ENCODE peak calls at places on chromosome 20, in five cellular contexts. C, Y, E, O and D are unnamed samples.

GRCh38 chr20:63942250-63943006 is 13.8 kb downstream of the UCKL1 start:
- DNase-seq in Y (peak), E (no peak), C (no peak), O (peak), D (no peak)

GRCh38 chr20:18506744-18507143 is 996 bp upstream of the SEC23B start:
- DNase-seq in C (no peak), O (no peak), Y (no peak), E (no peak), D (no peak)

GRCh38 chr20:58922036-58922435 is 59.0 kb upstream of the NELFCD start:
- DNase-seq in O (no peak), C (no peak), Y (no peak), E (no peak), D (no peak)

GRCh38 chr20:52746190-52746589 is 226.0 kb upstream of the TSHZ2 start:
- DNase-seq in O (no peak), Y (peak), C (no peak), E (no peak), D (no peak)

GRCh38 chr20:10483691-10484090 is 48.6 kb downstream of the SLX4IP start:
- DNase-seq in C (no peak), E (no peak), Y (no peak), O (no peak), D (no peak)

GRCh38 chr20:10434467-10434831 is 427 bp upstream of the MKKS start:
- DNase-seq in O (peak), Y (peak), E (peak), C (peak), D (peak)

GRCh38 chr20:10469599-10469998 is 34.5 kb downstream of the SLX4IP start:
- DNase-seq in O (peak), Y (peak), C (peak), E (peak), D (no peak)

GRCh38 chr20:44477151-44477550 is 1.5 kb downstream of the TTPAL start:
- DNase-seq in C (no peak), O (no peak), E (no peak), Y (no peak), D (no peak)

GRCh38 chr20:11682285-11682684 is 235.4 kb upstream of the BTBD3 start:
- DNase-seq in E (no peak), O (no peak), Y (no peak), C (no peak), D (no peak)

GRCh38 chr20:19522080-19522801 is 235.8 kb upstream of the RIN2 start:
- DNase-seq in O (no peak), Y (no peak), E (no peak), C (no peak), D (no peak)

GRCh38 chr20:3738109-3739053 is 5.9 kb downstream of the HSPA12B start:
- DNase-seq in E (no peak), Y (no peak), O (no peak), C (no peak), D (no peak)

GRCh38 chr20:17228624-17229061 is 1.8 kb downstream of the PCSK2 start:
- DNase-seq in C (no peak), Y (no peak), E (no peak), O (peak), D (no peak)

GRCh38 chr20:58845706-58846105 is 5.0 kb downstream of the GNAS-AS1 start:
- DNase-seq in C (no peak), E (no peak), O (no peak), Y (no peak), D (no peak)

GRCh38 chr20:40686434-40686882 is 2.6 kb downstream of the MAFB start:
- DNase-seq in E (no peak), C (no peak), Y (no peak), O (no peak), D (no peak)

GRCh38 chr20:19921349-19921793 is 95.8 kb upstream of the NAA20 start:
- DNase-seq in C (no peak), Y (no peak), E (no peak), O (no peak), D (no peak)

GRCh38 chr20:63706852-63707557 is 771 bp downstream of the ARFRP1 start:
- DNase-seq in Y (peak), O (peak), C (peak), E (no peak), D (no peak)

GRCh38 chr20:20425785-20426471 is 58.0 kb downstream of the INSM1 start:
- DNase-seq in C (no peak), Y (no peak), O (no peak), E (no peak), D (no peak)

GRCh38 chr20:1086273-1087213 is 31.9 kb upstream of the PSMF1 start:
- DNase-seq in C (no peak), E (no peak), O (no peak), Y (no peak), D (no peak)

GRCh38 chr20:19808498-19808897 is 50.4 kb downstream of the RIN2 start:
- DNase-seq in Y (no peak), O (no peak), C (no peak), E (no peak), D (no peak)

GRCh38 chr20:59976196-59976847 is 18.1 kb downstream of the CDH26 start:
- DNase-seq in Y (no peak), E (no peak), C (no peak), O (no peak), D (no peak)

GRCh38 chr20:50272413-50273120 is 81.9 kb downstream of the CEBPB start:
- DNase-seq in E (no peak), C (no peak), O (no peak), Y (no peak), D (no peak)

DNA sequence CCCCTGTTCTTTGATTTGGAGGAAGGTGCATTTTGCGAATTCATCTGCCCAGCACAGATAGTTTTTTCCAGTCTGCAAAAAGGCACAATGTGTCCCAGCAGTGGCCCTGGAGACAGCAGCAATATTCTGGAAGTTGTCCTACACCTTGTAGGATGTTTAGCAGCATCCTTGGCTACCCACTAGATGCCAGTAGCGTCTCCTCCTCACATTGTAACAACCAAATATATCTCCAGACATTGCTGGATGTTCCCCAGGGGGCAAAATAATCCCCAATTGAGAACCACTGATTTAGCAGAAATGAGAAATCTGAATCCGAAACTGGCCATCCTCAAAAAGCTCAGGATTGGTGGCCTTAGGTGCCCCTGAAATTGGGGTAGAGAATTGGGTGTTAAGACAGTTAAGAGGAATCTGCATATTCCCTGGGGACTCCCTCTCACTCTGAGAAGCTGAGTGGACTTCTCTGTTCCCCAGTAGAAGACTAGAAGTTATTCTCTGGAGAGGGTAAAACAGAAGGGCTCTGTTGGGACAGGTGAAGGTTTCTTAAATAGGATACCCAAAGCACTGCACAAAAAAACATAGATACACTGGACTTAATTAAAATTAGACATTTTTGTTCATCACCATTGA is 12.1 kb downstream of the SUN5 start:
- DNase-seq in O (no peak), C (no peak), E (no peak), Y (no peak), D (no peak)
- TF ChIP-seq CTCF in O (no peak), C (no peak), E (no peak), Y (no peak), D (no peak)

GRCh38 chr20:38934530-38934929 is 8.3 kb downstream of the FAM83D start:
- DNase-seq in O (no peak), C (peak), E (no peak), Y (no peak), D (no peak)

GRCh38 chr20:38932457-38933120 is 6.4 kb downstream of the FAM83D start:
- DNase-seq in O (no peak), C (peak), E (no peak), Y (no peak), D (no peak)

GRCh38 chr20:38937000-38937399 is 10.8 kb downstream of the FAM83D start:
- DNase-seq in C (no peak), O (no peak), Y (no peak), E (no peak), D (no peak)

GRCh38 chr20:38935967-38936407 is 9.8 kb downstream of the FAM83D start:
- DNase-seq in Y (no peak), C (peak), O (no peak), E (no peak), D (no peak)

GRCh38 chr20:38935285-38935684 is 9.1 kb downstream of the FAM83D start:
- DNase-seq in O (no peak), Y (no peak), C (peak), E (no peak), D (no peak)
- TF ChIP-seq CTCF in O (no peak), Y (peak), C (peak), E (no peak), D (no peak)

GRCh38 chr20:34299925-34300806 is 3.0 kb downstream of the AHCY start:
- DNase-seq in E (no peak), O (no peak), Y (no peak), C (peak), D (no peak)

GRCh38 chr20:34301587-34302311 is 1.4 kb downstream of the AHCY start:
- DNase-seq in Y (no peak), E (no peak), O (no peak), C (no peak), D (no peak)

GRCh38 chr20:34302312-34302722 is 838 bp downstream of the AHCY start:
- DNase-seq in O (no peak), E (no peak), Y (no peak), C (peak), D (no peak)

GRCh38 chr20:34302723-34303528 is at the start of gene AHCY:
- DNase-seq in C (peak), E (peak), O (peak), Y (peak), D (peak)

GRCh38 chr20:34300809-34301586 is 2.2 kb downstream of the AHCY start:
- DNase-seq in O (no peak), Y (peak), C (no peak), E (no peak), D (no peak)
- TF ChIP-seq CTCF in O (no peak), Y (no peak), C (no peak), E (no peak), D (no peak)

GRCh38 chr20:9143926-9144325 is 75.0 kb downstream of the PLCB4 start:
- DNase-seq in E (no peak), C (peak), O (no peak), Y (no peak), D (no peak)
- TF ChIP-seq CTCF in E (no peak), C (no peak), O (no peak), Y (no peak), D (no peak)

GRCh38 chr20:47999166-47999565 is 213.9 kb upstream of the SULF2 start:
- DNase-seq in Y (no peak), O (no peak), E (no peak), C (no peak), D (no peak)

GRCh38 chr20:48002517-48002970 is 217.3 kb upstream of the SULF2 start:
- DNase-seq in E (no peak), Y (no peak), C (no peak), O (no peak), D (no peak)

GRCh38 chr20:48006036-48006833 is 221.0 kb upstream of the SULF2 start:
- DNase-seq in Y (no peak), E (no peak), O (no peak), C (no peak), D (no peak)

GRCh38 chr20:47998736-47999135 is 213.5 kb upstream of the SULF2 start:
- DNase-seq in O (no peak), Y (no peak), C (no peak), E (no peak), D (no peak)

DNA sequence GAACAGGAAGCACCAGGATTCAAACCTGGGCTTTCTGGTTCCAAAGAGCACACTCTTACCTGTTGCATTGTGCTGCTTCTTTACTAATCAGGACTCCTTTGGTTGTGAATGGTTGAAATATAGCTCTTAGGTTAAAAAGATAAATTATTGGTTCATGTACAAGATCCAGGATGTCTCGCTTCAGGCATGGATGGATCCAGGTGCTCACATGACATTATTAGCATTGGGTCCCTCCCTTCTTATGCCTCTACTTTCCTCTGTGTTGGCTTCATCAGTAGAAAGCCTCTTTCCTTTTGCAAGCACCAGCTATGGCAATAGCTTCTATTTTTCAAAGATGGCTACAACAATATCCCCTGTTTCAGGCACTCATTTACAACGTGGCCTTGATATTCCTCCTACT is 217.7 kb upstream of the SULF2 start:
- DNase-seq in O (no peak), C (no peak), Y (no peak), E (no peak), D (no peak)
- TF ChIP-seq CTCF in O (no peak), C (no peak), Y (no peak), E (no peak), D (no peak)

GRCh38 chr20:24782801-24783630 is 166.1 kb upstream of the CST7 start:
- DNase-seq in E (no peak), O (no peak), C (no peak), Y (no peak), D (no peak)
- TF ChIP-seq CTCF in E (no peak), O (no peak), C (no peak), Y (no peak), D (no peak)

DNA sequence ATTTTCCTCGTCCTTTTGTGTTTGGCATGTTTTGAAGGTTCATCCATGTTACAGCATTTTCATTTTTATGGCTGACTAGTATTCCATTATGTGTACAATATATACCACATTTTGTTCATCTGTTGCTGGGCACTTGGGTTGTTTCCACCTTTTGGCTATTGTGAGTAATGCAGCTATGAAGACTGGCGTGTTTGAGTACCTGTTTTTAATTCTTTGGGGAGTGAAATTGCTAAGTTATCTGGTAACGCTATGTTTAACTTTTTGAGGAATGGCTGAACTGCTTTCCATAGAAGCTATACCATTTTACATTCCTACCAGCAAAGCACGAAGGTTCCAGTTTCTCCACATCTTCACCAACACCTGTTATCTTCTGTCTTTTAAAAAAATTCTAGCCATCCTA is 37.0 kb upstream of the MYL9 start:
- DNase-seq in Y (no peak), C (no peak), E (no peak), O (no peak), D (no peak)
- TF ChIP-seq CTCF in Y (no peak), C (no peak), E (no peak), O (no peak), D (no peak)

DNA sequence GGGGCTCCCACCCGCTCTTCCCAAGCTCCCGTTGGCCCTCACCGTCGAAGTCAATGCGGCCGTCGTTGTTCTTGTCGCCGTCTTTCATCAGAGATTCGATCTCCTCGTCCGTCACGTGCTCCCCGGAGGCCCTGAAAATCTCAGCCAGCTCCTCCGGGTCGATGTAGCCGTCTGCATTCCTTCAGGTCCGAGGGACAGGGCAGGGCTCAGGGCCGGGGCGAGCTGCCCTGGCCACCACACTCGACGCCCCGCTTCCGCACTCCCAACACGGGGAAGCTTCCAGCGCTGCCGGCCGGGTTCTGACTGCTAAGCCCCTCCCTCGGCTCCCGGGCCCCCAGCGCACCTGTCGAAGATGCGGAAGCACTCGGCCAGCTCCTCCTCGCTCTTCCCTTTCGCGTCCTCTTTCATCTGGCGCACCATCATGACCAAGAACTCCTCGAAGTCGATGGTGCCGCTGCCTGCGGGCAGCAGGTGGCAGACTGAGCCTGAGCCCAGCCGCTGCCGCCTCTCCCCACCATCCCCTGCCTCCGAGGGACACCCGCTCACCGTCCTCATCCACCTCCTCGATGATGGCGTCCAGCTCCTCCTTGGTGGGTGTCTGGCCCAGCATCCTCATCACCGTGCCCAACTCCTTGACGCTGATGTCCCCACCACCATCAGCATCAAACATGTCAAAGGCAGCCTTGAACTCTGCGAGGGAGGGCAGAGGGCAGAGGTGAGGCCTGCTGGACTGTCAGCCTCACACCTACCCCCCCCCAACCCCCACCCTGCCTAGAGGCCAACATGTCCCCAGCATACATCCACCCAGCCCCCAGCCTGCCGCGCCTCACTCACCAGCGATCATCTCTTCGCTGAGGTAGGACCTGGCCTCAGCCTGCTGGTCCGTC is 2.9 kb downstream of the TNNC2 start:
- DNase-seq in Y (peak), C (peak), E (no peak), O (peak), D (no peak)
- TF ChIP-seq CTCF in Y (peak), C (peak), E (peak), O (no peak), D (no peak)

GRCh38 chr20:62653951-62654685 is 11.8 kb downstream of the SLCO4A1 start:
- DNase-seq in O (no peak), C (no peak), E (no peak), Y (no peak), D (no peak)

GRCh38 chr20:62653373-62653772 is 11.1 kb downstream of the SLCO4A1 start:
- DNase-seq in E (no peak), O (no peak), C (no peak), Y (no peak), D (no peak)

GRCh38 chr20:62656919-62657635 is 14.8 kb downstream of the SLCO4A1 start:
- DNase-seq in C (no peak), E (no peak), Y (no peak), O (no peak), D (no peak)

GRCh38 chr20:62656205-62656918 is 14.1 kb downstream of the SLCO4A1 start:
- DNase-seq in O (no peak), E (no peak), C (no peak), Y (no peak), D (no peak)

GRCh38 chr20:62655291-62656204 is 13.2 kb downstream of the SLCO4A1 start:
- DNase-seq in O (no peak), E (no peak), Y (no peak), C (no peak), D (no peak)
- TF ChIP-seq CTCF in O (no peak), E (no peak), Y (no peak), C (no peak), D (no peak)

GRCh38 chr20:35620818-35621559 is 5.4 kb downstream of the SPAG4 start:
- DNase-seq in Y (no peak), O (no peak), C (no peak), E (no peak), D (no peak)

GRCh38 chr20:35618032-35618371 is 2.4 kb downstream of the SPAG4 start:
- DNase-seq in E (no peak), Y (no peak), O (no peak), C (no peak), D (no peak)

GRCh38 chr20:35618372-35619131 is 2.9 kb downstream of the SPAG4 start:
- DNase-seq in Y (peak), E (no peak), O (no peak), C (peak), D (no peak)

GRCh38 chr20:35619196-35620095 is 3.8 kb downstream of the SPAG4 start:
- DNase-seq in Y (peak), C (peak), O (peak), E (peak), D (no peak)

DNA sequence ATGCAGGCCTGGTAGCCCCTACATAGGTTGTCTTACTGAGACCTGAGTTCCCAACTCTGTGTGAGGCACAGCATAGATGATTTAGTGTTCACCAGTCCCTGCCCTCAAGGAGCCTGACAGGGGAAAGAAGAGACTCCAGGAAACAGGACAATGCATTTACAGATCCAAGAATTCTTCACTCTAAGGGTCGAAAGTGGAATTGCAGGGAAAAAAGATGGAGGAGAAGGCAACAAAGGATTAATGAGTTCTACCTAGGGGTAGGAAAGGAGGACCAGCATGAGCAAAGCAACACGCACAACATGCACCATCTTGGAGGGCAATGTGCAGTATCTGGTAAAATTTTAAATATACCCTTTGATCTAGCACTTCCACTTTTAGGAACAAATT is 5.9 kb downstream of the SPAG4 start:
- DNase-seq in E (no peak), O (no peak), C (no peak), Y (no peak), D (no peak)
- TF ChIP-seq CTCF in E (no peak), O (no peak), C (no peak), Y (no peak), D (no peak)